ENCODE peak calls at places on chromosomes 4 and X, in nine cellular contexts. F is upper lobe of right lung, B is MM.1S, I is neural crest cell, H is GM13977, K is glutamatergic neuron, Z is fibroblast of mammary gland, X is colonic mucosa, L is right lobe of liver. J is an unnamed sample.

GRCh38 chr4:44916406-44916805 is 190.1 kb upstream of the GNPDA2 start:
- DNase-seq in H (no peak), X (no peak), I (no peak), Z (peak; percentile 62), L (no peak), K (no peak), B (peak; percentile 58), F (no peak), J (peak; percentile 63)

GRCh38 chr4:7364979-7365378 is 69.8 kb downstream of the PSAPL1 start:
- DNase-seq in L (no peak), F (peak; percentile 83), Z (no peak), K (no peak), X (no peak), I (no peak), B (no peak), H (no peak), J (no peak)

GRCh38 chr4:172202480-172203076 is 389.4 kb downstream of the GALNTL6 start:
- DNase-seq in Z (peak; percentile 49), X (no peak), H (peak; percentile 33), F (no peak), L (no peak), B (peak; percentile 40), I (no peak), K (no peak), J (peak; percentile 38)

GRCh38 chrX:148885203-148885602 is 384.8 kb downstream of the AFF2 start:
- DNase-seq in B (no peak), X (no peak), I (no peak), L (no peak), H (no peak), Z (no peak), K (no peak), F (no peak), J (no peak)

GRCh38 chr4:88244821-88245579 is 39.4 kb downstream of the PPM1K start:
- DNase-seq in L (no peak), H (no peak), I (no peak), X (no peak), F (no peak), Z (no peak), B (no peak), K (no peak), J (no peak)

GRCh38 chrX:115364625-115365024 is 75.1 kb downstream of the LUZP4 start:
- DNase-seq in I (no peak), F (no peak), X (no peak), K (no peak), L (no peak), Z (no peak), B (no peak), H (no peak), J (no peak)

GRCh38 chr4:45741897-45742296 is 382.0 kb downstream of the GABRG1 start:
- DNase-seq in Z (no peak), X (no peak), L (no peak), I (no peak), B (peak; percentile 22), H (no peak), F (no peak), K (no peak), J (peak; percentile 16)

GRCh38 chrX:79167437-79167836 is 22.9 kb downstream of the GPR174 start:
- DNase-seq in L (no peak), X (no peak), Z (no peak), K (no peak), H (no peak), B (no peak), I (no peak), F (no peak), J (no peak)

GRCh38 chr4:8198906-8199593 is at the start of gene SH3TC1:
- DNase-seq in F (peak; percentile 97), Z (peak; percentile 71), L (peak; percentile 97), B (peak; percentile 68), I (peak; percentile 57), K (peak; percentile 77), X (peak; percentile 94), H (peak; percentile 93), J (peak; percentile 92)

GRCh38 chr4:82431026-82431745 is 796 bp downstream of the ENOPH1 start:
- DNase-seq in B (peak; percentile 70), F (peak; percentile 77), Z (no peak), X (peak; percentile 59), L (peak; percentile 27), H (peak; percentile 31), K (peak; percentile 36), I (no peak), J (no peak)

GRCh38 chr4:33628296-33628695 is 2616.0 kb downstream of the ARAP2 start:
- DNase-seq in K (no peak), B (no peak), L (no peak), F (no peak), X (no peak), H (no peak), I (no peak), Z (peak; percentile 3), J (no peak)

GRCh38 chr4:82770607-82771006 is 28.0 kb downstream of the SCD5 start:
- DNase-seq in X (no peak), Z (no peak), K (no peak), B (no peak), F (no peak), H (no peak), I (no peak), L (no peak), J (no peak)

GRCh38 chr4:185773419-185773818 is 38.6 kb downstream of the SORBS2 start:
- DNase-seq in X (no peak), B (no peak), L (peak; percentile 57), I (no peak), Z (no peak), F (peak; percentile 71), H (no peak), K (no peak), J (no peak)
- TF ChIP-seq CTCF in X (no peak), B (no peak), L (peak; percentile 15), I (no peak), Z (no peak), F (peak; percentile 7), H (no peak), K (no peak), J (no peak)

DNA sequence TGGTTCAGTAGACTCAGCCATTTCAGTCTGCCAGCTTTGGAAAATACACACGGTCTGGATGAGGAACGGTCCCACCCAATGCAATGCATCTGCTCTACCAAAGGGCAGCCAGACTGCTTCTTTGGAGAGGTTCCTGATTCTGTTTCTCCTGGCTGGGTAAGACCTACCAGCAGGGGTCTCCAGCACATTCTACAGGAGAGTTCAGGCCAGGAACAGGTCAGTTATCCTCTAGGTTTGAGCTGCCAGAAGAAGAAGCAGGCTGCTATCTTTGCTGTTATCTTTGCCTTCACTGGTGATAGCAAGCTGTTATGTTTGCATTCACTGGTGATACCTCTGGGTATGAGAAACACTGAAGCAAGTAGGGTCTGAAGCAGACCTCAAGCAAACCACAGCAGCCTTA is 45.5 kb upstream of the PBDC1 start:
- DNase-seq in F (no peak), K (no peak), X (no peak), Z (no peak), B (peak; percentile 9), L (no peak), I (no peak), H (no peak), J (no peak)
- TF ChIP-seq CTCF in F (peak; percentile 14), K (no peak), X (no peak), Z (no peak), B (no peak), L (peak; percentile 26), I (no peak), H (peak; percentile 22), J (no peak)

GRCh38 chrX:38627683-38628082 is 66.3 kb downstream of the TSPAN7 start:
- DNase-seq in Z (peak; percentile 36), H (no peak), X (peak; percentile 26), K (no peak), L (peak; percentile 23), F (no peak), I (no peak), B (peak; percentile 56), J (peak; percentile 57)
- TF ChIP-seq CTCF in Z (peak; percentile 63), H (peak; percentile 78), X (peak; percentile 59), K (peak; percentile 47), L (peak; percentile 59), F (peak; percentile 45), I (peak; percentile 48), B (peak; percentile 80), J (peak; percentile 47)

DNA sequence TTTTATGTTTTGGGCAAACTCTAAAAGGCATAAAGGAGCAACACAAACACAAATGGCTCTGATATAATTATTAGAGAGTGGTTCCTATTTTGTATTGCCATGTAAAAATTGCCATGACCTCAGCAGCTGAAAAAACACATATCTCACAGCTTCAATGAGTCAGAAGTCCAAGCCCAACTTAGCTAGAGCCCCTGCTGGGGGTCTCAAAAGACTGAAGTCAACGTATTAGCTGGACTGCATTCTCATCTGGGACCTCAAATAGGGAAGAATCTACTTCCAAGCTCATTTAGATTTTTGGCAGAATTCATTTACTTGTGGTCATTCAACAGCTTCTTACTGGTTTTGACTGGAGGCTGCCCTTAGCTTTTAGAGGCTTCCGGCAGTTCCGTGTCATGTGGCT is 47.4 kb downstream of the FREM3 start:
- DNase-seq in K (no peak), Z (peak; percentile 28), B (no peak), X (no peak), I (no peak), F (no peak), L (no peak), H (no peak), J (no peak)
- TF ChIP-seq CTCF in K (no peak), Z (no peak), B (no peak), X (no peak), I (no peak), F (no peak), L (no peak), H (no peak), J (no peak)

DNA sequence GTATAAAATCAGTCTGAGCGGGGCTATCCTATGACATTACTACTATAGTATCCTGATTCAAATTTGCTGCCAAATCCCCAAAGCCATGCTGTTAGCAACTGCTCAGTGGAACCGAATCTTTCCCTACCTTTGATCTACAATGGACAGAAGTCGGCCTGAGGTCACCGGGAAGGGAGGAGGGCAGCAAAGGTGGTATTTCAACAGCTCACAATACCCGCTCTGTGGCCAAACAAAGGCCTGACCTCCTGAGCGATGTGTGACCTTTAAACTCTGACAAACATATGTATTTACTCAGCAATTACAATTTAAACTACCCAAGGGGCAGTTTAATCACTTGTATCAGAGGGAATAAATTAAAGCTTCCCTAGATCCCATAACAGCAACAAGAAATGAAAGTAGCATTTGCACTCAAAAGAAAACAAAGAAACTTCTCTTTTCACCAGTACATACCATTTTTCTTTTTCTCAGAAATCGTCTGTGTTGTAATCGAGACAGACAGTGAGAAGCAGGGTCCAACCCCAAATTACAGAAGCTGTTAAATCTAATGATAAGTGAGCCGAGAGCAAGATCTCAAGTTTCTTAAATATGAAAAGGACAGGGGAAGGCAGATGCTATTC is 11.6 kb upstream of the TMEM128 start:
- DNase-seq in Z (peak; percentile 3), K (no peak), F (no peak), B (no peak), X (no peak), H (no peak), I (no peak), L (peak; percentile 76), J (no peak)
- TF ChIP-seq CTCF in Z (no peak), K (no peak), F (no peak), B (no peak), X (no peak), H (no peak), I (no peak), L (no peak), J (no peak)